ENCODE peak calls at places on chromosomes 1 and 21, in six cellular contexts. W is K562, H is A549, G is left ventricle myocardium inferior, V is spleen, I is thoracic aorta. Z is an unnamed sample.

GRCh38 chr1:147539122-147539575 is 2.2 kb upstream of the BCL9 start:
- DNase-seq in V (no peak), W (peak; percentile 19), G (no peak), I (no peak), H (peak; percentile 62), Z (no peak)

GRCh38 chr1:8706995-8707396 is 110.4 kb downstream of the RERE start:
- DNase-seq in H (no peak), W (no peak), G (no peak), V (no peak), I (no peak), Z (peak; percentile 57)

GRCh38 chr21:31730687-31731111 is 1.2 kb downstream of the SCAF4 start:
- DNase-seq in G (no peak), I (no peak), W (no peak), H (peak; percentile 10), V (no peak), Z (peak; percentile 52)

GRCh38 chr1:182833271-182833670 is 5.9 kb upstream of the DHX9 start:
- DNase-seq in I (no peak), H (no peak), W (no peak), V (no peak), G (no peak), Z (no peak)

GRCh38 chr1:21569820-21570527 is 60.8 kb downstream of the ALPL start:
- DNase-seq in V (no peak), W (no peak), I (no peak), H (no peak), G (no peak), Z (no peak)

GRCh38 chr1:51714374-51715019 is 97.6 kb downstream of the OSBPL9 start:
- DNase-seq in W (no peak), V (no peak), H (no peak), G (no peak), I (no peak), Z (no peak)

GRCh38 chr21:33064623-33064996 is 5.3 kb upstream of the OLIG1 start:
- DNase-seq in V (no peak), I (no peak), H (no peak), G (no peak), W (no peak), Z (no peak)

GRCh38 chr1:41240806-41241747 is 1.0 kb downstream of the SCMH1 start:
- DNase-seq in V (peak; percentile 92), W (no peak), I (no peak), H (peak; percentile 40), G (peak; percentile 54), Z (peak; percentile 35)

GRCh38 chr1:44237721-44238457 is 24.6 kb downstream of the DMAP1 start:
- DNase-seq in W (peak; percentile 97), G (no peak), V (peak; percentile 84), H (no peak), I (no peak), Z (peak; percentile 91)

GRCh38 chr1:7899741-7900140 is 40.9 kb downstream of the TNFRSF9 start:
- DNase-seq in W (no peak), I (no peak), G (no peak), V (no peak), H (no peak), Z (no peak)

GRCh38 chr1:177302365-177303044 is 131.7 kb downstream of the BRINP2 start:
- DNase-seq in V (no peak), I (no peak), H (no peak), G (peak; percentile 61), W (no peak), Z (no peak)

GRCh38 chr1:29827237-29827750 is 591.0 kb downstream of the PTPRU start:
- DNase-seq in W (no peak), V (no peak), H (no peak), G (no peak), I (no peak), Z (no peak)

GRCh38 chr1:56315293-56315942 is 263.9 kb downstream of the PLPP3 start:
- DNase-seq in I (no peak), H (no peak), W (no peak), G (no peak), V (no peak), Z (no peak)

GRCh38 chr1:51515312-51515960 is 3.6 kb downstream of the EPS15 start:
- DNase-seq in W (no peak), H (no peak), G (no peak), I (no peak), V (no peak), Z (no peak)

GRCh38 chr21:44521301-44521927 is 18.6 kb downstream of the KRTAP10-1 start:
- DNase-seq in V (peak; percentile 44), W (no peak), G (peak; percentile 13), H (no peak), I (no peak), Z (peak; percentile 6)

GRCh38 chr1:21896026-21896425 is 41.1 kb downstream of the HSPG2 start:
- DNase-seq in H (no peak), G (no peak), V (no peak), W (no peak), I (no peak), Z (no peak)

GRCh38 chr1:243946946-243947345 is 96.9 kb upstream of the AKT3 start:
- DNase-seq in G (no peak), W (peak; percentile 34), V (no peak), I (no peak), H (no peak), Z (peak; percentile 73)

GRCh38 chr21:33558777-33559421 is 16.1 kb downstream of the SON start:
- DNase-seq in V (no peak), I (no peak), G (no peak), H (no peak), W (no peak), Z (no peak)

GRCh38 chr1:226400519-226401406 is 7.1 kb downstream of the PARP1 start:
- DNase-seq in H (no peak), V (no peak), I (no peak), W (no peak), G (no peak), Z (peak; percentile 24)

GRCh38 chr1:18397636-18398035 is 83.1 kb upstream of the KLHDC7A start:
- DNase-seq in I (no peak), H (no peak), W (no peak), V (no peak), G (no peak), Z (peak; percentile 69)

GRCh38 chr1:4353090-4353856 is 301.1 kb upstream of the AJAP1 start:
- DNase-seq in V (peak; percentile 62), G (no peak), I (no peak), H (no peak), W (no peak), Z (no peak)

GRCh38 chr1:20702416-20702815 is 15.4 kb downstream of the KIF17 start:
- DNase-seq in G (no peak), I (no peak), V (no peak), W (no peak), H (no peak), Z (peak; percentile 38)

GRCh38 chr1:21633992-21634475 is 35.1 kb downstream of the RAP1GAP start:
- DNase-seq in V (no peak), W (no peak), H (no peak), G (no peak), I (no peak), Z (no peak)

GRCh38 chr1:171222961-171223360 is 25.3 kb upstream of the FMO1 start:
- DNase-seq in H (no peak), V (no peak), I (no peak), W (no peak), G (peak; percentile 35), Z (no peak)

GRCh38 chr1:168833801-168834224 is 104.8 kb upstream of the DPT start:
- DNase-seq in W (no peak), H (no peak), I (no peak), G (no peak), V (peak; percentile 78), Z (no peak)

DNA sequence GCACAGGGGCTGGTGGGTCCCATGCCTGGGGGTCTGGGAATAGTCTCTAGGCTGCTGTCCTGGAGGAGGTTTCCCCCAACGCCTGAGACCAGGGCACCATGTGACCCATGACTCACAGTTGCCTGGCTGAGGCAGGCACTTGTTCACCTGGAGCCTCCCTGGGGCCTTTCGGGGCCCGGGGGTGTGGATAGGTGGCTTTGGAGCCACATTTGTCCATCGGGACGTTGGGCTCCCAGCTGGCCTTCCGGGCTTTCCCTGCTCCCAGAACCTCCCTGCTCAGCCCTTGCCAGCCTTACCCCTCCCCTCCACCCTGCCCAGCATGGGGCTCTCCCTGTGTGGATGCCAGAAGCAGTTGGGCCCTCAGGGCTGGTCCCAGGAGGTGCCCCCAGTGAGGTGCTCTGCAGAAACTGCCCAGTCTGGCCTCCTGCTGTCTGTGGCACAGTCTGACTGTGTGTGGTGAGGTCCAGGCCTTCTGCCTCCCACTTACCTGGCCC is 14.2 kb downstream of the COL6A1 start:
- DNase-seq in G (peak; percentile 10), I (peak; percentile 1), W (no peak), H (peak; percentile 15), V (peak; percentile 66), Z (peak; percentile 9)
- H3K27ac ChIP-seq in G (no peak overlapping the region), I (peak overlapping the region; percentile 60), W (no peak overlapping the region), H (no peak overlapping the region), V (no peak overlapping the region), Z (no peak overlapping the region)

GRCh38 chr1:31657020-31657804 is 12.5 kb upstream of the PEF1 start:
- DNase-seq in V (peak; percentile 53), W (no peak), I (no peak), H (no peak), G (no peak), Z (no peak)

GRCh38 chr1:31655756-31656155 is 11.1 kb upstream of the PEF1 start:
- DNase-seq in V (no peak), H (no peak), I (no peak), W (no peak), G (no peak), Z (no peak)

GRCh38 chr1:31659889-31660288 is 15.2 kb upstream of the PEF1 start:
- DNase-seq in H (no peak), I (no peak), G (no peak), V (no peak), W (no peak), Z (no peak)

GRCh38 chr1:31658721-31659120 is 14.0 kb upstream of the PEF1 start:
- DNase-seq in I (no peak), H (no peak), W (no peak), V (peak; percentile 37), G (no peak), Z (no peak)

GRCh38 chr1:31657972-31658510 is 13.4 kb upstream of the PEF1 start:
- DNase-seq in H (no peak), V (peak; percentile 47), I (no peak), G (no peak), W (no peak), Z (no peak)
- H3K4me3 ChIP-seq in H (no peak overlapping the region), V (no peak overlapping the region), I (no peak overlapping the region), G (no peak overlapping the region), W (no peak overlapping the region), Z (no peak overlapping the region)

GRCh38 chr1:39573097-39573465 is 3.5 kb downstream of the PABPC4 start:
- DNase-seq in V (no peak), G (no peak), I (no peak), H (no peak), W (peak; percentile 16), Z (no peak)

GRCh38 chr1:39575191-39576015 is 1.2 kb downstream of the PABPC4 start:
- DNase-seq in G (peak; percentile 60), V (peak; percentile 90), W (peak; percentile 80), I (no peak), H (no peak), Z (no peak)

GRCh38 chr1:39576016-39576657 is 453 bp downstream of the PABPC4 start:
- DNase-seq in W (peak; percentile 71), V (peak; percentile 86), H (no peak), G (peak; percentile 22), I (no peak), Z (no peak)

GRCh38 chr1:39573736-39574624 is 2.6 kb downstream of the PABPC4 start:
- DNase-seq in H (no peak), G (no peak), V (no peak), W (peak; percentile 18), I (no peak), Z (peak; percentile 60)

GRCh38 chr1:39574646-39575045 is 1.9 kb downstream of the PABPC4 start:
- DNase-seq in G (no peak), H (no peak), V (no peak), W (peak; percentile 17), I (no peak), Z (peak; percentile 40)
- H3K27ac ChIP-seq in G (peak overlapping the region; percentile 90), H (peak overlapping the region; percentile 89), V (no peak overlapping the region), W (peak overlapping the region; percentile 1), I (no peak overlapping the region), Z (peak overlapping the region; percentile 85)

GRCh38 chr1:158930504-158930903 is 848 bp upstream of the PYHIN1 start:
- DNase-seq in I (no peak), W (no peak), V (no peak), G (no peak), H (no peak), Z (no peak)
- H3K4me3 ChIP-seq in I (no peak overlapping the region), W (no peak overlapping the region), V (peak overlapping the region; percentile 39), G (no peak overlapping the region), H (no peak overlapping the region), Z (no peak overlapping the region)